ENCODE peak calls at places on chromosomes 4 and X, in six cellular contexts. Z is left lung, M is neural progenitor cell, V is fibroblast of the aortic adventitia, N is WTC11, F is SK-N-SH. X is an unnamed sample.

GRCh38 chr4:114026447-114026846 is 47.0 kb upstream of the ARSJ start:
- DNase-seq in Z (no peak), V (no peak), F (no peak), N (no peak), M (no peak), X (no peak)

GRCh38 chr4:173591760-173592159 is 61.7 kb upstream of the HAND2 start:
- DNase-seq in V (no peak), Z (no peak), M (peak; percentile 20), F (no peak), N (no peak), X (no peak)

GRCh38 chrX:26286836-26287235 is 70.9 kb downstream of the MAGEB5 start:
- DNase-seq in F (no peak), N (no peak), M (no peak), V (no peak), Z (no peak), X (no peak)

GRCh38 chrX:6012357-6012756 is 216.3 kb downstream of the NLGN4X start:
- DNase-seq in N (no peak), V (no peak), Z (no peak), M (no peak), F (no peak), X (no peak)

GRCh38 chr4:40719008-40719623 is 30.6 kb upstream of the NSUN7 start:
- DNase-seq in M (peak; percentile 69), F (peak; percentile 19), N (no peak), Z (no peak), V (peak; percentile 72), X (no peak)

GRCh38 chr4:41305486-41305885 is 48.8 kb downstream of the UCHL1 start:
- DNase-seq in N (no peak), M (no peak), F (no peak), Z (no peak), V (no peak), X (no peak)

GRCh38 chrX:120773801-120774200 is 101.9 kb downstream of the CT47B1 start:
- DNase-seq in Z (no peak), M (no peak), N (no peak), V (no peak), F (no peak), X (no peak)

GRCh38 chr4:128570380-128570779 is 239.1 kb upstream of the JADE1 start:
- DNase-seq in Z (peak; percentile 67), V (peak; percentile 68), N (no peak), M (no peak), F (no peak), X (no peak)

GRCh38 chrX:23503835-23504539 is 163.3 kb upstream of the PRDX4 start:
- DNase-seq in F (no peak), Z (peak; percentile 67), M (no peak), V (peak; percentile 63), N (no peak), X (no peak)

GRCh38 chr4:2787230-2788100 is 5.4 kb upstream of the SH3BP2 start:
- DNase-seq in Z (peak; percentile 63), M (no peak), F (peak; percentile 33), N (peak; percentile 19), V (no peak), X (no peak)

GRCh38 chrX:70970482-70970999 is 39.6 kb upstream of the SLC7A3 start:
- DNase-seq in M (peak; percentile 2), V (peak; percentile 49), Z (no peak), N (no peak), F (peak; percentile 17), X (no peak)

GRCh38 chr4:81562093-81562492 is 90.4 kb upstream of the RASGEF1B start:
- DNase-seq in N (no peak), V (no peak), M (no peak), Z (no peak), F (no peak), X (no peak)

GRCh38 chrX:2767631-2768455 is 16.0 kb downstream of the XG start:
- DNase-seq in V (peak; percentile 83), M (peak; percentile 52), F (no peak), Z (peak; percentile 59), N (peak; percentile 20), X (no peak)

GRCh38 chr4:29311231-29311630 is 1408.9 kb upstream of the PCDH7 start:
- DNase-seq in V (no peak), M (no peak), N (no peak), Z (no peak), F (no peak), X (no peak)

GRCh38 chr4:80124246-80125211 is 51.5 kb upstream of the ANTXR2 start:
- DNase-seq in N (no peak), V (no peak), F (no peak), Z (no peak), M (no peak), X (no peak)

GRCh38 chr4:7938513-7939376 is 916 bp downstream of the AFAP1 start:
- DNase-seq in M (peak; percentile 59), N (peak; percentile 36), V (peak; percentile 70), Z (no peak), F (peak; percentile 77), X (no peak)

GRCh38 chrX:40544343-40545250 is 36.2 kb upstream of the ATP6AP2 start:
- DNase-seq in N (no peak), Z (no peak), V (peak; percentile 16), F (peak; percentile 50), M (no peak), X (no peak)

GRCh38 chr4:33255507-33255906 is 2535.3 kb downstream of the PCDH7 start:
- DNase-seq in N (no peak), Z (no peak), F (no peak), V (no peak), M (no peak), X (no peak)

GRCh38 chrX:133542476-133542875 is 127.2 kb upstream of the GPC4 start:
- DNase-seq in V (peak; percentile 74), M (no peak), N (no peak), Z (no peak), F (no peak), X (no peak)

GRCh38 chrX:54357414-54358377 is at the start of gene WNK3:
- DNase-seq in M (peak; percentile 95), N (peak; percentile 88), F (peak; percentile 86), Z (peak; percentile 68), V (peak; percentile 14), X (peak; percentile 84)

GRCh38 chrX:100447563-100448397 is 37.7 kb upstream of the PCDH19 start:
- DNase-seq in M (peak; percentile 63), Z (peak; percentile 36), F (peak; percentile 61), N (peak; percentile 53), V (peak; percentile 11), X (peak; percentile 73)

GRCh38 chr4:86600007-86600653 is 6.0 kb downstream of the PTPN13 start:
- DNase-seq in Z (no peak), F (no peak), N (no peak), M (no peak), V (no peak), X (no peak)

GRCh38 chrX:72540318-72540717 is 32.3 kb downstream of the HDAC8 start:
- DNase-seq in Z (no peak), V (peak; percentile 65), M (no peak), F (peak; percentile 42), N (no peak), X (no peak)

GRCh38 chr4:118086334-118086733 is 52.0 kb downstream of the NDST3 start:
- DNase-seq in F (no peak), V (peak; percentile 3), N (no peak), Z (no peak), M (no peak), X (no peak)

GRCh38 chr4:127470290-127470809 is 162.4 kb upstream of the INTU start:
- DNase-seq in Z (no peak), M (no peak), F (no peak), N (no peak), V (no peak), X (no peak)

GRCh38 chrX:71910526-71911022 is at the start of gene NHSL2:
- DNase-seq in V (no peak), F (no peak), M (peak; percentile 73), N (peak; percentile 44), Z (no peak), X (peak; percentile 65)

GRCh38 chr4:55866973-55867574 is 13.6 kb downstream of the EXOC1 start:
- DNase-seq in F (peak; percentile 36), N (no peak), V (peak; percentile 70), M (peak; percentile 78), Z (no peak), X (no peak)

GRCh38 chr4:3047464-3048286 is 26.7 kb downstream of the HTT-AS start:
- DNase-seq in F (peak; percentile 60), M (peak; percentile 79), V (peak; percentile 46), Z (peak; percentile 65), N (peak; percentile 87), X (peak; percentile 84)

DNA sequence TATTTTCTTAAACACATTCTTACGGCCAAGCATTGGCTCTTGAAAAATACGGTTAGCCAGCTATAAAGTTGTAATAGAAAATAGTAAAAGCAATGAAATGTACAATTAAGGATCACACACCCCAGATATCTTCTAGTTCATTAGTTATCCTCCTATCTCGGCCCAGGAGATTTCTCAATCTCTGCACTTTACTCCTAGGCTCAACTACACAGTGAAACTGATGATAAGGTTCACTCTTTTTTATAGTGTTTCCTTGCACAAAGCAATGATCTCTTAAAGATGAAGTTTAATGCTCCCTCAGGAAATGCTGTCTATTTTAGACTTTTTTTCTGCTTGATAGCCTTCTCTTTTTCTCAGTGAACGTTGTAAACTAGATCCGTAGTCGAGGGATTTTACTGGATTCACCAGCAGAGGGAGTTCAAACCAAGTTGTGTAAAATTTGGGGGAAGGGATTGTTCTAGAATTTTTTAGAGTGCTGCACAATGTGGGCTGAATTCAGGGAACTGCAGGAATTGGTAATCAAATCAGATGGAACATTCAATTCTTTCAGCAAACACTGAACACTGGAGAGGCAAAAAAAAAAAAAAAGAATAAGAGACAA is 269.5 kb downstream of the GBA3 start:
- DNase-seq in Z (no peak), V (peak; percentile 39), M (peak; percentile 57), F (no peak), N (no peak), X (no peak)
- TF ChIP-seq CTCF in Z (no peak), V (peak; percentile 48), M (peak; percentile 72), F (peak; percentile 50), N (peak; percentile 34), X (peak; percentile 73)

GRCh38 chr4:63757919-63758318 is 651.3 kb downstream of the TECRL start:
- DNase-seq in F (no peak), M (no peak), Z (no peak), V (no peak), N (no peak), X (no peak)
- TF ChIP-seq CTCF in F (no peak), M (no peak), Z (no peak), V (no peak), N (no peak), X (no peak)

GRCh38 chrX:27619975-27620374 is 29.8 kb downstream of the DCAF8L2 start:
- DNase-seq in Z (no peak), F (no peak), V (peak; percentile 25), M (peak; percentile 21), N (no peak), X (no peak)
- TF ChIP-seq CTCF in Z (no peak), F (peak; percentile 68), V (peak; percentile 47), M (peak; percentile 54), N (no peak), X (peak; percentile 43)

DNA sequence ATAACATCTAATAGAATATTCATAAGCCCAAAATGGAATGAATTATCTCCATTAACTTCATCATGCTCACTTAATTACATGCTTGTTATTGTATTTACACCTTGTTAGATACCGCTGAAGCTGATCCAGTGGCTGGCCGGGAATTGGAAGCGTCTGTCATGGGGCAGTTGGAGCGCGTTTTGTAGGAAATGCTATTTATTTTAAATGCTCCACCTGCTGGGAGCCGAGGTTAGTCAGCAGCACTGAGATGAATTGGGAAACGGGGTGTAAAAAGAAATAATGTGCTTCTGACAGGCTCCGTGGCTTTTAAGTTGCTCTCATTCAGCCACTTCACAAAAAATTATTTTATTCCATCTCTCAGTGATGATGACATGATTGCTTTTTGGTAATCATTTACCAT is 25.2 kb downstream of the ARX start:
- DNase-seq in V (no peak), N (no peak), Z (no peak), F (no peak), M (peak; percentile 61), X (peak; percentile 22)
- TF ChIP-seq CTCF in V (no peak), N (no peak), Z (no peak), F (no peak), M (peak; percentile 46), X (no peak)

GRCh38 chr4:159508917-159509500 is 406.1 kb downstream of the RAPGEF2 start:
- DNase-seq in N (no peak), V (no peak), F (no peak), M (no peak), Z (no peak), X (no peak)
- TF ChIP-seq CTCF in N (no peak), V (no peak), F (no peak), M (no peak), Z (no peak), X (no peak)

X was measured in glutamatergic neuron.